ENCODE peak calls at places on chromosomes 5 and 9, in six cellular contexts. Q, U, D, T, P and X are unnamed samples.

GRCh38 chr5:59800375-59800893 is 93.1 kb downstream of the PDE4D start:
- DNase-seq in D (no peak), P (no peak), Q (no peak), U (no peak), T (no peak), X (no peak)

GRCh38 chr9:129173296-129174101 is 4.6 kb downstream of the IER5L start:
- DNase-seq in D (no peak), T (no peak), P (peak), U (no peak), Q (no peak), X (no peak)

GRCh38 chr9:131406567-131407436 is 12.9 kb downstream of the PRRC2B start:
- DNase-seq in U (no peak), Q (no peak), D (no peak), T (no peak), P (peak), X (no peak)

GRCh38 chr9:70537084-70537483 is 122.6 kb upstream of the KLF9 start:
- DNase-seq in Q (no peak), D (no peak), U (no peak), P (no peak), T (no peak), X (no peak)

GRCh38 chr9:2466703-2467102 is 154.9 kb upstream of the VLDLR start:
- DNase-seq in T (no peak), Q (no peak), D (no peak), U (peak), P (no peak), X (no peak)

GRCh38 chr5:179530069-179530998 is 20.0 kb upstream of the RUFY1 start:
- DNase-seq in D (peak), Q (peak), U (no peak), T (no peak), P (peak), X (no peak)

GRCh38 chr5:114361724-114362196 is at the start of gene KCNN2:
- DNase-seq in D (peak), T (no peak), Q (peak), P (peak), U (peak), X (no peak)

GRCh38 chr5:19853616-19854240 is 134.3 kb downstream of the CDH18 start:
- DNase-seq in T (peak), P (peak), Q (no peak), U (no peak), D (peak), X (no peak)

GRCh38 chr5:134092875-134093274 is 21.6 kb upstream of the TCF7 start:
- DNase-seq in U (no peak), D (no peak), P (no peak), Q (no peak), T (no peak), X (no peak)

GRCh38 chr5:77719666-77720363 is 56.3 kb downstream of the TBCA start:
- DNase-seq in T (no peak), P (no peak), U (peak), Q (no peak), D (no peak), X (no peak)

GRCh38 chr9:121305269-121305994 is 37.5 kb downstream of the GSN start:
- DNase-seq in U (no peak), T (no peak), P (peak), Q (no peak), D (no peak), X (no peak)

GRCh38 chr5:108516771-108517170 is 134.9 kb upstream of the FBXL17 start:
- DNase-seq in D (no peak), U (no peak), T (no peak), Q (no peak), P (no peak), X (no peak)

GRCh38 chr9:97918641-97919040 is 3.7 kb downstream of the TRMO start:
- DNase-seq in U (no peak), Q (no peak), P (no peak), D (no peak), T (no peak), X (no peak)

GRCh38 chr5:96781031-96781733 is 26.6 kb downstream of the ERAP1 start:
- DNase-seq in Q (no peak), U (no peak), D (peak), P (peak), T (peak), X (peak)

GRCh38 chr9:14438232-14438966 is 124.5 kb upstream of the NFIB start:
- DNase-seq in D (peak), Q (no peak), T (no peak), P (no peak), U (no peak), X (no peak)

GRCh38 chr9:130766904-130767262 is 68.2 kb upstream of the ABL1 start:
- DNase-seq in D (no peak), T (no peak), P (no peak), Q (no peak), U (no peak), X (no peak)

GRCh38 chr5:10702040-10702629 is 58.9 kb downstream of the DAP start:
- DNase-seq in D (peak), Q (no peak), P (peak), U (no peak), T (peak), X (peak)

GRCh38 chr9:272251-273213 is 57.9 kb downstream of the DOCK8 start:
- DNase-seq in D (no peak), U (no peak), Q (peak), P (no peak), T (no peak), X (no peak)